ENCODE peak calls at places on chromosome 1, in ten cellular contexts. One of them, this sample, is unnamed.

GRCh38 chr1:100556181-100556580 is 18.2 kb downstream of the GPR88 start:
- DNase-seq in A549: no peak
- DNase-seq in non-pigmented ciliary epithelial cell: no peak
- DNase-seq in mesenchymal stem cell: no peak
- DNase-seq in nephron progenitor cell: no peak
- DNase-seq in neuronal stem cell: no peak
- DNase-seq in Daoy: no peak
- DNase-seq in kidney: no peak
- DNase-seq in fibroblast of lung: no peak
- DNase-seq in astrocyte of the spinal cord: no peak
- DNase-seq in this sample: no peak

GRCh38 chr1:8831329-8831728 is 13.9 kb upstream of the RERE start:
- DNase-seq in A549: no peak
- DNase-seq in non-pigmented ciliary epithelial cell: no peak
- DNase-seq in mesenchymal stem cell: peak; percentile 40
- DNase-seq in nephron progenitor cell: no peak
- DNase-seq in neuronal stem cell: no peak
- DNase-seq in Daoy: no peak
- DNase-seq in kidney: no peak
- DNase-seq in fibroblast of lung: no peak
- DNase-seq in astrocyte of the spinal cord: no peak
- DNase-seq in this sample: no peak

GRCh38 chr1:3389093-3389833 is 65.2 kb upstream of the ARHGEF16 start:
- DNase-seq in A549: no peak
- DNase-seq in non-pigmented ciliary epithelial cell: no peak
- DNase-seq in mesenchymal stem cell: no peak
- DNase-seq in nephron progenitor cell: no peak
- DNase-seq in neuronal stem cell: no peak
- DNase-seq in Daoy: no peak
- DNase-seq in kidney: no peak
- DNase-seq in fibroblast of lung: no peak
- DNase-seq in astrocyte of the spinal cord: no peak
- DNase-seq in this sample: no peak

GRCh38 chr1:171984262-171984661 is 143.0 kb downstream of the DNM3 start:
- DNase-seq in A549: no peak
- DNase-seq in non-pigmented ciliary epithelial cell: no peak
- DNase-seq in mesenchymal stem cell: no peak
- DNase-seq in nephron progenitor cell: no peak
- DNase-seq in neuronal stem cell: no peak
- DNase-seq in Daoy: no peak
- DNase-seq in kidney: peak; percentile 63
- DNase-seq in fibroblast of lung: no peak
- DNase-seq in astrocyte of the spinal cord: no peak
- DNase-seq in this sample: no peak

GRCh38 chr1:46393510-46393909 is 607 bp upstream of the FAAH start:
- DNase-seq in A549: no peak
- DNase-seq in non-pigmented ciliary epithelial cell: no peak
- DNase-seq in mesenchymal stem cell: no peak
- DNase-seq in nephron progenitor cell: no peak
- DNase-seq in neuronal stem cell: no peak
- DNase-seq in Daoy: no peak
- DNase-seq in kidney: no peak
- DNase-seq in fibroblast of lung: no peak
- DNase-seq in astrocyte of the spinal cord: no peak
- DNase-seq in this sample: no peak

GRCh38 chr1:4309676-4310320 is 344.6 kb upstream of the AJAP1 start:
- DNase-seq in A549: no peak
- DNase-seq in non-pigmented ciliary epithelial cell: no peak
- DNase-seq in mesenchymal stem cell: no peak
- DNase-seq in nephron progenitor cell: no peak
- DNase-seq in neuronal stem cell: no peak
- DNase-seq in Daoy: no peak
- DNase-seq in kidney: peak; percentile 43
- DNase-seq in fibroblast of lung: no peak
- DNase-seq in astrocyte of the spinal cord: no peak
- DNase-seq in this sample: no peak

GRCh38 chr1:119040906-119041305 is 52.8 kb upstream of the TBX15 start:
- DNase-seq in A549: no peak
- DNase-seq in non-pigmented ciliary epithelial cell: peak; percentile 8
- DNase-seq in mesenchymal stem cell: no peak
- DNase-seq in nephron progenitor cell: no peak
- DNase-seq in neuronal stem cell: no peak
- DNase-seq in Daoy: no peak
- DNase-seq in kidney: no peak
- DNase-seq in fibroblast of lung: no peak
- DNase-seq in astrocyte of the spinal cord: no peak
- DNase-seq in this sample: peak; percentile 68

GRCh38 chr1:218479436-218480115 is 134.4 kb downstream of the TGFB2 start:
- DNase-seq in A549: peak; percentile 67
- DNase-seq in non-pigmented ciliary epithelial cell: no peak
- DNase-seq in mesenchymal stem cell: peak; percentile 67
- DNase-seq in nephron progenitor cell: no peak
- DNase-seq in neuronal stem cell: no peak
- DNase-seq in Daoy: peak; percentile 69
- DNase-seq in kidney: no peak
- DNase-seq in fibroblast of lung: peak; percentile 94
- DNase-seq in astrocyte of the spinal cord: peak; percentile 83
- DNase-seq in this sample: peak; percentile 38

GRCh38 chr1:19945914-19946313 is 22.5 kb upstream of the PLA2G2E start:
- DNase-seq in A549: no peak
- DNase-seq in non-pigmented ciliary epithelial cell: no peak
- DNase-seq in mesenchymal stem cell: no peak
- DNase-seq in nephron progenitor cell: no peak
- DNase-seq in neuronal stem cell: no peak
- DNase-seq in Daoy: no peak
- DNase-seq in kidney: no peak
- DNase-seq in fibroblast of lung: no peak
- DNase-seq in astrocyte of the spinal cord: no peak
- DNase-seq in this sample: no peak

GRCh38 chr1:47002211-47002610 is 21.3 kb upstream of the CYP4X1 start:
- DNase-seq in A549: no peak
- DNase-seq in non-pigmented ciliary epithelial cell: no peak
- DNase-seq in mesenchymal stem cell: no peak
- DNase-seq in nephron progenitor cell: no peak
- DNase-seq in neuronal stem cell: no peak
- DNase-seq in Daoy: no peak
- DNase-seq in kidney: no peak
- DNase-seq in fibroblast of lung: no peak
- DNase-seq in astrocyte of the spinal cord: no peak
- DNase-seq in this sample: no peak

GRCh38 chr1:145758116-145758515 is 38.8 kb downstream of the CD160 start:
- DNase-seq in A549: no peak
- DNase-seq in non-pigmented ciliary epithelial cell: no peak
- DNase-seq in mesenchymal stem cell: no peak
- DNase-seq in nephron progenitor cell: no peak
- DNase-seq in neuronal stem cell: no peak
- DNase-seq in Daoy: no peak
- DNase-seq in kidney: no peak
- DNase-seq in fibroblast of lung: no peak
- DNase-seq in astrocyte of the spinal cord: no peak
- DNase-seq in this sample: no peak

GRCh38 chr1:197799271-197799670 is 24.0 kb upstream of the DENND1B start:
- DNase-seq in A549: peak; percentile 20
- DNase-seq in non-pigmented ciliary epithelial cell: no peak
- DNase-seq in mesenchymal stem cell: peak; percentile 91
- DNase-seq in nephron progenitor cell: no peak
- DNase-seq in neuronal stem cell: no peak
- DNase-seq in Daoy: peak; percentile 58
- DNase-seq in kidney: no peak
- DNase-seq in fibroblast of lung: peak; percentile 91
- DNase-seq in astrocyte of the spinal cord: peak; percentile 84
- DNase-seq in this sample: peak; percentile 85

GRCh38 chr1:209883341-209883971 is 54.6 kb upstream of the SYT14 start:
- DNase-seq in A549: no peak
- DNase-seq in non-pigmented ciliary epithelial cell: no peak
- DNase-seq in mesenchymal stem cell: peak; percentile 95
- DNase-seq in nephron progenitor cell: no peak
- DNase-seq in neuronal stem cell: no peak
- DNase-seq in Daoy: peak; percentile 58
- DNase-seq in kidney: no peak
- DNase-seq in fibroblast of lung: peak; percentile 95
- DNase-seq in astrocyte of the spinal cord: peak; percentile 85
- DNase-seq in this sample: no peak

GRCh38 chr1:43952731-43953350 is 6.1 kb downstream of the IPO13 start:
- DNase-seq in A549: no peak
- DNase-seq in non-pigmented ciliary epithelial cell: no peak
- DNase-seq in mesenchymal stem cell: no peak
- DNase-seq in nephron progenitor cell: peak; percentile 56
- DNase-seq in neuronal stem cell: peak; percentile 55
- DNase-seq in Daoy: peak; percentile 46
- DNase-seq in kidney: no peak
- DNase-seq in fibroblast of lung: no peak
- DNase-seq in astrocyte of the spinal cord: no peak
- DNase-seq in this sample: no peak

GRCh38 chr1:3657096-3657475 is 4.8 kb downstream of the TP73 start:
- DNase-seq in A549: no peak
- DNase-seq in non-pigmented ciliary epithelial cell: no peak
- DNase-seq in mesenchymal stem cell: no peak
- DNase-seq in nephron progenitor cell: no peak
- DNase-seq in neuronal stem cell: no peak
- DNase-seq in Daoy: no peak
- DNase-seq in kidney: peak; percentile 44
- DNase-seq in fibroblast of lung: no peak
- DNase-seq in astrocyte of the spinal cord: no peak
- DNase-seq in this sample: no peak

GRCh38 chr1:161038523-161039153 is at the start of gene TSTD1:
- DNase-seq in A549: no peak
- DNase-seq in non-pigmented ciliary epithelial cell: no peak
- DNase-seq in mesenchymal stem cell: no peak
- DNase-seq in nephron progenitor cell: peak; percentile 72
- DNase-seq in neuronal stem cell: peak; percentile 46
- DNase-seq in Daoy: no peak
- DNase-seq in kidney: peak; percentile 90
- DNase-seq in fibroblast of lung: no peak
- DNase-seq in astrocyte of the spinal cord: no peak
- DNase-seq in this sample: no peak

GRCh38 chr1:58943776-58944175 is 159.9 kb upstream of the JUN start:
- DNase-seq in A549: no peak
- DNase-seq in non-pigmented ciliary epithelial cell: no peak
- DNase-seq in mesenchymal stem cell: no peak
- DNase-seq in nephron progenitor cell: no peak
- DNase-seq in neuronal stem cell: no peak
- DNase-seq in Daoy: no peak
- DNase-seq in kidney: no peak
- DNase-seq in fibroblast of lung: no peak
- DNase-seq in astrocyte of the spinal cord: no peak
- DNase-seq in this sample: no peak

GRCh38 chr1:71882241-71883036 is 399.9 kb downstream of the NEGR1 start:
- DNase-seq in A549: no peak
- DNase-seq in non-pigmented ciliary epithelial cell: no peak
- DNase-seq in mesenchymal stem cell: no peak
- DNase-seq in nephron progenitor cell: no peak
- DNase-seq in neuronal stem cell: no peak
- DNase-seq in Daoy: no peak
- DNase-seq in kidney: no peak
- DNase-seq in fibroblast of lung: no peak
- DNase-seq in astrocyte of the spinal cord: no peak
- DNase-seq in this sample: no peak

GRCh38 chr1:156892190-156893047 is 1.1 kb upstream of the PEAR1 start:
- DNase-seq in A549: peak; percentile 89
- DNase-seq in non-pigmented ciliary epithelial cell: no peak
- DNase-seq in mesenchymal stem cell: peak; percentile 92
- DNase-seq in nephron progenitor cell: peak; percentile 98
- DNase-seq in neuronal stem cell: peak; percentile 89
- DNase-seq in Daoy: peak; percentile 95
- DNase-seq in kidney: peak; percentile 97
- DNase-seq in fibroblast of lung: peak; percentile 82
- DNase-seq in astrocyte of the spinal cord: peak; percentile 88
- DNase-seq in this sample: peak; percentile 53

GRCh38 chr1:53327183-53327941 is 508 bp downstream of the LRP8 start:
- DNase-seq in A549: peak; percentile 45
- DNase-seq in non-pigmented ciliary epithelial cell: no peak
- DNase-seq in mesenchymal stem cell: peak; percentile 69
- DNase-seq in nephron progenitor cell: peak; percentile 70
- DNase-seq in neuronal stem cell: peak; percentile 50
- DNase-seq in Daoy: peak; percentile 66
- DNase-seq in kidney: peak; percentile 85
- DNase-seq in fibroblast of lung: peak; percentile 44
- DNase-seq in astrocyte of the spinal cord: peak; percentile 20
- DNase-seq in this sample: no peak

GRCh38 chr1:88985033-88985432 is 7.4 kb downstream of the KYAT3 start:
- DNase-seq in A549: peak; percentile 31
- DNase-seq in non-pigmented ciliary epithelial cell: peak; percentile 83
- DNase-seq in mesenchymal stem cell: peak; percentile 84
- DNase-seq in nephron progenitor cell: no peak
- DNase-seq in neuronal stem cell: no peak
- DNase-seq in Daoy: peak; percentile 90
- DNase-seq in kidney: no peak
- DNase-seq in fibroblast of lung: peak; percentile 92
- DNase-seq in astrocyte of the spinal cord: peak; percentile 85
- DNase-seq in this sample: peak; percentile 82

GRCh38 chr1:234603221-234604204 is 6.5 kb downstream of the IRF2BP2 start:
- DNase-seq in A549: peak; percentile 37
- DNase-seq in non-pigmented ciliary epithelial cell: no peak
- DNase-seq in mesenchymal stem cell: peak; percentile 83
- DNase-seq in nephron progenitor cell: no peak
- DNase-seq in neuronal stem cell: no peak
- DNase-seq in Daoy: no peak
- DNase-seq in kidney: no peak
- DNase-seq in fibroblast of lung: peak; percentile 73
- DNase-seq in astrocyte of the spinal cord: peak; percentile 67
- DNase-seq in this sample: no peak

GRCh38 chr1:82582347-82582746 is 781.6 kb downstream of the ADGRL2 start:
- DNase-seq in A549: no peak
- DNase-seq in non-pigmented ciliary epithelial cell: no peak
- DNase-seq in mesenchymal stem cell: no peak
- DNase-seq in nephron progenitor cell: no peak
- DNase-seq in neuronal stem cell: no peak
- DNase-seq in Daoy: no peak
- DNase-seq in kidney: no peak
- DNase-seq in fibroblast of lung: no peak
- DNase-seq in astrocyte of the spinal cord: no peak
- DNase-seq in this sample: no peak

GRCh38 chr1:236425031-236425663 is 31.1 kb downstream of the EDARADD start:
- DNase-seq in A549: peak; percentile 46
- DNase-seq in non-pigmented ciliary epithelial cell: no peak
- DNase-seq in mesenchymal stem cell: no peak
- DNase-seq in nephron progenitor cell: no peak
- DNase-seq in neuronal stem cell: no peak
- DNase-seq in Daoy: no peak
- DNase-seq in kidney: no peak
- DNase-seq in fibroblast of lung: no peak
- DNase-seq in astrocyte of the spinal cord: no peak
- DNase-seq in this sample: no peak